ENCODE peak calls at places on chromosomes 7 and 10, in ten cellular contexts. A, X, K, F, R, O, V, B, E and Q are unnamed samples.

GRCh38 chr10:43105119-43105792 is 28.4 kb downstream of the RET start:
- DNase-seq in O (peak), X (peak), R (peak), V (peak), E (peak), A (peak), K (peak), B (peak), F (peak), Q (peak)

GRCh38 chr10:92931597-92931996 is 83.3 kb downstream of the EXOC6 start:
- DNase-seq in R (no peak), E (no peak), K (no peak), B (no peak), A (no peak), X (no peak), F (no peak), V (no peak), O (no peak), Q (no peak)

GRCh38 chr7:319267-319661 is 29.3 kb downstream of the FOXL3 start:
- DNase-seq in F (no peak), E (no peak), K (no peak), V (no peak), X (no peak), O (peak), B (no peak), R (no peak), A (no peak), Q (no peak)

GRCh38 chr7:35694161-35694783 is 663 bp downstream of the HERPUD2 start:
- DNase-seq in K (no peak), O (peak), V (peak), B (no peak), A (no peak), X (no peak), R (no peak), E (peak), F (peak), Q (peak)

GRCh38 chr10:84138478-84139125 is 707 bp upstream of the GHITM start:
- DNase-seq in X (peak), F (no peak), R (no peak), A (peak), B (peak), K (peak), V (no peak), E (peak), O (no peak), Q (no peak)

GRCh38 chr10:33286186-33286934 is 48.1 kb downstream of the NRP1 start:
- DNase-seq in V (no peak), O (no peak), E (no peak), R (no peak), X (no peak), F (no peak), A (no peak), K (no peak), B (no peak), Q (no peak)

GRCh38 chr7:135247746-135248471 is 14.3 kb downstream of the STRA8 start:
- DNase-seq in V (peak), R (no peak), K (no peak), F (no peak), E (no peak), A (no peak), B (no peak), O (no peak), X (no peak), Q (no peak)

GRCh38 chr10:35367991-35368390 is 31.7 kb downstream of the CCNY start:
- DNase-seq in E (no peak), O (no peak), B (no peak), V (no peak), F (no peak), A (no peak), X (no peak), R (no peak), K (no peak), Q (no peak)

GRCh38 chr10:72812798-72813430 is 80.6 kb upstream of the OIT3 start:
- DNase-seq in F (no peak), E (peak), A (peak), O (no peak), R (peak), V (peak), B (no peak), K (no peak), X (no peak), Q (no peak)

GRCh38 chr10:34526758-34527730 is 288.1 kb downstream of the PARD3 start:
- DNase-seq in B (no peak), E (peak), O (no peak), X (no peak), V (peak), K (peak), A (peak), R (peak), F (no peak), Q (no peak)

GRCh38 chr10:70513848-70514309 is 35.3 kb downstream of the PALD1 start:
- DNase-seq in B (no peak), X (no peak), R (no peak), K (no peak), V (peak), A (no peak), E (no peak), O (no peak), F (no peak), Q (no peak)

GRCh38 chr10:131857156-131858117 is 43.4 kb upstream of the PPP2R2D start:
- DNase-seq in F (no peak), E (no peak), K (no peak), R (no peak), V (no peak), O (no peak), A (no peak), X (no peak), B (no peak), Q (no peak)